ENCODE peak calls at places on chromosomes 13 and 19, in seven cellular contexts. Y is WERI-Rb-1; U is CD8-positive, alpha-beta memory T cell; Q is head of caudate nucleus; L is activated T-helper 1 cell treated with anti-CD3 and anti-CD28 coated beads, Interleukin-12 subunit alpha, Interleukin-12 subunit beta, Interleukin-2, Interleukin-4 antibody, amounts not matched to agents 30 ng/mL and 10 ng/mL and 1 ng/mL, durations not matched to agents 14 hours and 24 hours and 36 hours; M is T-helper 2 cell; J is RWPE1. E is an unnamed sample.
A peak's percentile ranks its signal among the peaks of the same experiment; 100 is the strongest.

GRCh38 chr19:1884719-1885334 is 469 bp downstream of the ABHD17A start:
- DNase-seq in U (no peak), Q (no peak), M (no peak), L (no peak), J (no peak), Y (no peak), E (no peak)

GRCh38 chr19:7819337-7819736 is 10.7 kb upstream of the EVI5L start:
- DNase-seq in U (no peak), Q (no peak), L (no peak), M (no peak), Y (no peak), J (no peak), E (no peak)

GRCh38 chr13:72145383-72145782 is 278.4 kb upstream of the DACH1 start:
- DNase-seq in Q (no peak), J (no peak), M (no peak), L (no peak), U (no peak), Y (no peak), E (no peak)

GRCh38 chr19:38737921-38738731 is 6.1 kb downstream of the CAPN12 start:
- DNase-seq in M (no peak), Y (no peak), L (no peak), Q (no peak), U (no peak), J (no peak), E (no peak)

GRCh38 chr19:6495947-6496346 is 6.2 kb downstream of the TUBB4A start:
- DNase-seq in U (no peak), L (no peak), J (no peak), Y (no peak), M (no peak), Q (no peak), E (no peak)

GRCh38 chr13:74406439-74406838 is 272.2 kb upstream of the KLF12 start:
- DNase-seq in Q (no peak), M (no peak), J (no peak), U (no peak), L (no peak), Y (no peak), E (no peak)

GRCh38 chr19:16726916-16727315 is 7.3 kb downstream of the NWD1 start:
- DNase-seq in Y (no peak), M (no peak), J (no peak), L (no peak), U (no peak), Q (no peak), E (no peak)

GRCh38 chr19:39858541-39858940 is 12.4 kb upstream of the FBL start:
- DNase-seq in U (no peak), Q (peak; percentile 27), L (no peak), J (no peak), Y (no peak), M (no peak), E (no peak)

GRCh38 chr19:10764340-10764894 is 46.5 kb downstream of the DNM2 start:
- DNase-seq in L (no peak), J (no peak), U (no peak), Y (no peak), M (no peak), Q (no peak), E (no peak)

GRCh38 chr13:106099765-106100164 is 435.7 kb downstream of the EFNB2 start:
- DNase-seq in L (no peak), U (no peak), J (no peak), Y (no peak), M (no peak), Q (no peak), E (no peak)

GRCh38 chr19:19866599-19867248 is 1.0 kb downstream of the ZNF253 start:
- DNase-seq in M (peak; percentile 10), J (peak; percentile 3), U (peak; percentile 22), L (peak; percentile 53), Y (peak; percentile 38), Q (no peak), E (no peak)

GRCh38 chr13:90928109-90928508 is 419.4 kb upstream of the MIR17HG start:
- DNase-seq in J (no peak), M (no peak), U (no peak), L (no peak), Q (no peak), Y (no peak), E (no peak)

GRCh38 chr19:27793644-27794443 is 1419.1 kb downstream of the UQCRFS1 start:
- DNase-seq in Y (peak; percentile 96), Q (peak; percentile 98), J (peak; percentile 89), U (peak; percentile 85), L (peak; percentile 89), M (peak; percentile 88), E (peak; percentile 84)

GRCh38 chr13:101449971-101450748 is 2.3 kb upstream of the ITGBL1 start:
- DNase-seq in U (no peak), M (no peak), Y (no peak), Q (peak; percentile 44), L (no peak), J (peak; percentile 86), E (no peak)

GRCh38 chr19:3830841-3831589 is 37.8 kb downstream of the ZFR2 start:
- DNase-seq in Y (no peak), J (no peak), U (no peak), L (no peak), M (no peak), Q (no peak), E (no peak)

GRCh38 chr13:106063591-106064308 is 471.7 kb downstream of the EFNB2 start:
- DNase-seq in J (peak; percentile 16), Y (no peak), M (no peak), L (no peak), Q (no peak), U (no peak), E (no peak)

GRCh38 chr13:99307648-99308339 is 595 bp upstream of the GPR183 start:
- DNase-seq in M (peak; percentile 63), Q (no peak), L (peak; percentile 42), Y (no peak), J (peak; percentile 21), U (no peak), E (peak; percentile 68)

GRCh38 chr19:34224996-34225658 is 29.2 kb upstream of the GARRE1 start:
- DNase-seq in L (no peak), M (no peak), J (no peak), Q (no peak), Y (no peak), U (no peak), E (no peak)

GRCh38 chr19:51125421-51126075 is 842 bp downstream of the SIGLEC9 start:
- DNase-seq in Y (no peak), L (no peak), U (no peak), M (no peak), J (no peak), Q (no peak), E (no peak)

GRCh38 chr13:46622918-46623256 is 69.9 kb downstream of the LRCH1 start:
- DNase-seq in L (no peak), M (no peak), J (no peak), Q (peak; percentile 23), Y (peak; percentile 81), U (no peak), E (no peak)

GRCh38 chr13:110681868-110682550 is 23.9 kb downstream of the CARS2 start:
- DNase-seq in L (no peak), J (no peak), Y (no peak), M (no peak), Q (no peak), U (no peak), E (no peak)

GRCh38 chr13:66574606-66575005 is 655.5 kb downstream of the PCDH9 start:
- DNase-seq in M (no peak), Q (no peak), J (no peak), Y (no peak), U (no peak), L (no peak), E (no peak)

GRCh38 chr13:111573362-111573761 is 252.9 kb downstream of the TEX29 start:
- DNase-seq in L (no peak), Y (no peak), J (no peak), M (no peak), Q (no peak), U (no peak), E (no peak)

GRCh38 chr13:94660695-94661324 is 51.5 kb downstream of the SOX21 start:
- DNase-seq in L (no peak), Y (peak; percentile 33), M (no peak), U (no peak), J (no peak), Q (peak; percentile 31), E (no peak)

GRCh38 chr19:795691-796581 is 1.3 kb upstream of the PTBP1 start:
- DNase-seq in M (no peak), Y (no peak), Q (no peak), J (no peak), U (no peak), L (no peak), E (no peak)

GRCh38 chr19:4052993-4053422 is 13.7 kb downstream of the ZBTB7A start:
- DNase-seq in M (no peak), Y (no peak), U (no peak), Q (no peak), L (no peak), J (no peak), E (no peak)

GRCh38 chr13:87887459-87888123 is 216.4 kb downstream of the SLITRK5 start:
- DNase-seq in Y (peak; percentile 35), Q (no peak), M (no peak), J (no peak), L (no peak), U (no peak), E (no peak)

GRCh38 chr19:17319473-17320238 is 10.3 kb downstream of the DDA1 start:
- DNase-seq in J (no peak), Q (no peak), M (no peak), U (no peak), Y (no peak), L (no peak), E (no peak)

GRCh38 chr19:17097593-17098126 is 22.1 kb downstream of the MYO9B start:
- DNase-seq in L (no peak), J (no peak), Y (no peak), Q (no peak), M (no peak), U (no peak), E (no peak)

E was measured in GDM1.